ENCODE peak calls at places on chromosome 2, in seven cellular contexts. One of them, this sample, is unnamed.

GRCh38 chr2:173964565-173965371 is 405 bp downstream of the SP3 start:
- DNase-seq in prostate gland: peak; percentile 86
- DNase-seq in activated T-helper 9 cell treated with anti-CD3 and anti-CD28 coated beads, Interleukin-2, amount 50 U/mL, for 16 hours: peak; percentile 80
- DNase-seq in IMR-90: peak; percentile 83
- DNase-seq in psoas muscle: peak; percentile 90
- DNase-seq in CD4-positive, CD25-positive, alpha-beta regulatory T cell: peak; percentile 82
- DNase-seq in T47D: peak; percentile 51
- DNase-seq in this sample: peak; percentile 66

GRCh38 chr2:204497855-204498254 is 47.4 kb upstream of the PARD3B start:
- DNase-seq in psoas muscle: no peak
- DNase-seq in IMR-90: no peak
- DNase-seq in prostate gland: no peak
- DNase-seq in T47D: no peak
- DNase-seq in activated T-helper 9 cell treated with anti-CD3 and anti-CD28 coated beads, Interleukin-2, amount 50 U/mL, for 16 hours: no peak
- DNase-seq in CD4-positive, CD25-positive, alpha-beta regulatory T cell: no peak
- DNase-seq in this sample: no peak

GRCh38 chr2:62266433-62267038 is 70.6 kb downstream of the B3GNT2 start:
- DNase-seq in CD4-positive, CD25-positive, alpha-beta regulatory T cell: no peak
- DNase-seq in IMR-90: peak; percentile 76
- DNase-seq in T47D: no peak
- DNase-seq in psoas muscle: no peak
- DNase-seq in activated T-helper 9 cell treated with anti-CD3 and anti-CD28 coated beads, Interleukin-2, amount 50 U/mL, for 16 hours: no peak
- DNase-seq in prostate gland: no peak
- DNase-seq in this sample: no peak

GRCh38 chr2:85064927-85065630 is 68.1 kb upstream of the TCF7L1 start:
- DNase-seq in prostate gland: no peak
- DNase-seq in T47D: no peak
- DNase-seq in activated T-helper 9 cell treated with anti-CD3 and anti-CD28 coated beads, Interleukin-2, amount 50 U/mL, for 16 hours: no peak
- DNase-seq in psoas muscle: no peak
- DNase-seq in CD4-positive, CD25-positive, alpha-beta regulatory T cell: no peak
- DNase-seq in IMR-90: no peak
- DNase-seq in this sample: no peak

GRCh38 chr2:204225633-204226032 is 289.1 kb downstream of the ICOS start:
- DNase-seq in activated T-helper 9 cell treated with anti-CD3 and anti-CD28 coated beads, Interleukin-2, amount 50 U/mL, for 16 hours: no peak
- DNase-seq in psoas muscle: no peak
- DNase-seq in CD4-positive, CD25-positive, alpha-beta regulatory T cell: no peak
- DNase-seq in T47D: no peak
- DNase-seq in prostate gland: no peak
- DNase-seq in IMR-90: no peak
- DNase-seq in this sample: no peak

GRCh38 chr2:187986392-187987105 is 305.1 kb upstream of the GULP1 start:
- DNase-seq in psoas muscle: no peak
- DNase-seq in IMR-90: peak; percentile 38
- DNase-seq in activated T-helper 9 cell treated with anti-CD3 and anti-CD28 coated beads, Interleukin-2, amount 50 U/mL, for 16 hours: no peak
- DNase-seq in T47D: no peak
- DNase-seq in prostate gland: peak; percentile 24
- DNase-seq in CD4-positive, CD25-positive, alpha-beta regulatory T cell: no peak
- DNase-seq in this sample: no peak

GRCh38 chr2:231676243-231676642 is 32.1 kb upstream of the PTMA start:
- DNase-seq in CD4-positive, CD25-positive, alpha-beta regulatory T cell: no peak
- DNase-seq in T47D: no peak
- DNase-seq in prostate gland: no peak
- DNase-seq in IMR-90: no peak
- DNase-seq in activated T-helper 9 cell treated with anti-CD3 and anti-CD28 coated beads, Interleukin-2, amount 50 U/mL, for 16 hours: no peak
- DNase-seq in psoas muscle: no peak
- DNase-seq in this sample: no peak

GRCh38 chr2:208010501-208010900 is 14.8 kb downstream of the PLEKHM3 start:
- DNase-seq in psoas muscle: no peak
- DNase-seq in IMR-90: peak; percentile 9
- DNase-seq in activated T-helper 9 cell treated with anti-CD3 and anti-CD28 coated beads, Interleukin-2, amount 50 U/mL, for 16 hours: no peak
- DNase-seq in CD4-positive, CD25-positive, alpha-beta regulatory T cell: no peak
- DNase-seq in T47D: no peak
- DNase-seq in prostate gland: no peak
- DNase-seq in this sample: no peak